ENCODE peak calls at places on chromosomes 3 and 15, in nine cellular contexts. L is WTC11, U is adrenal gland, I is HCT116, J is fibroblast of villous mesenchyme, X is foreskin fibroblast, K is mesothelial cell of epicardium, E is lower lobe of right lung, S is CD14-positive monocyte. N is an unnamed sample.

GRCh38 chr3:149247929-149248691 is 26.5 kb upstream of the CP start:
- DNase-seq in L (no peak), U (no peak), I (no peak), J (peak; percentile 81), X (no peak), K (no peak), E (no peak), S (no peak), N (no peak)

GRCh38 chr3:120147072-120147871 is 53.0 kb upstream of the GSK3B start:
- DNase-seq in L (peak; percentile 19), U (no peak), I (no peak), J (peak; percentile 36), X (no peak), K (no peak), E (no peak), S (no peak), N (no peak)

GRCh38 chr3:176953106-176954080 is 243.9 kb downstream of the TBL1XR1 start:
- DNase-seq in L (no peak), U (peak; percentile 75), I (no peak), J (peak; percentile 97), X (no peak), K (no peak), E (no peak), S (no peak), N (no peak)

GRCh38 chr3:100277255-100277800 is 16.5 kb downstream of the TBC1D23 start:
- DNase-seq in L (no peak), U (no peak), I (no peak), J (no peak), X (no peak), K (no peak), E (no peak), S (no peak), N (no peak)

GRCh38 chr3:123880998-123881561 is 3.1 kb downstream of the MYLK start:
- DNase-seq in L (peak; percentile 35), U (no peak), I (peak; percentile 15), J (peak; percentile 62), X (peak; percentile 55), K (no peak), E (no peak), S (no peak), N (no peak)

GRCh38 chr3:196207833-196208607 is 3.2 kb downstream of the ZDHHC19 start:
- DNase-seq in L (peak; percentile 94), U (peak; percentile 91), I (no peak), J (peak; percentile 26), X (no peak), K (no peak), E (peak; percentile 86), S (no peak), N (no peak)

GRCh38 chr3:5202267-5202666 is 14.8 kb downstream of the EDEM1 start:
- DNase-seq in L (no peak), U (no peak), I (no peak), J (no peak), X (no peak), K (no peak), E (no peak), S (no peak), N (no peak)

GRCh38 chr15:80105193-80105984 is 45.9 kb downstream of the ZFAND6 start:
- DNase-seq in L (no peak), U (no peak), I (no peak), J (peak; percentile 82), X (peak; percentile 15), K (no peak), E (no peak), S (no peak), N (no peak)

GRCh38 chr3:188956839-188957489 is 214.8 kb upstream of the TPRG1 start:
- DNase-seq in L (no peak), U (no peak), I (peak; percentile 60), J (peak; percentile 84), X (peak; percentile 56), K (no peak), E (no peak), S (no peak), N (no peak)

GRCh38 chr15:99143655-99144610 is 39.1 kb downstream of the SYNM start:
- DNase-seq in L (no peak), U (peak; percentile 66), I (no peak), J (peak; percentile 75), X (peak; percentile 80), K (no peak), E (no peak), S (no peak), N (no peak)

GRCh38 chr3:147921044-147921443 is 511.9 kb downstream of the ZIC1 start:
- DNase-seq in L (no peak), U (no peak), I (no peak), J (peak; percentile 22), X (no peak), K (no peak), E (no peak), S (no peak), N (no peak)

GRCh38 chr3:63995056-63995576 is 28.2 kb downstream of the PSMD6 start:
- DNase-seq in L (no peak), U (no peak), I (no peak), J (no peak), X (no peak), K (no peak), E (peak; percentile 79), S (no peak), N (no peak)
- TF ChIP-seq CTCF in L (no peak), U (no peak), I (no peak), J (no peak), X (no peak), K (no peak), E (no peak), S (no peak), N (no peak)

GRCh38 chr3:69776926-69777581 is 37.8 kb downstream of the MITF start:
- DNase-seq in L (no peak), U (no peak), I (no peak), J (peak; percentile 33), X (no peak), K (no peak), E (no peak), S (no peak), N (no peak)

GRCh38 chr3:69776289-69776688 is 37.0 kb downstream of the MITF start:
- DNase-seq in L (no peak), U (no peak), I (no peak), J (no peak), X (no peak), K (no peak), E (no peak), S (no peak), N (no peak)

GRCh38 chr3:69777582-69777967 is 38.3 kb downstream of the MITF start:
- DNase-seq in L (no peak), U (no peak), I (no peak), J (no peak), X (no peak), K (no peak), E (no peak), S (no peak), N (no peak)

GRCh38 chr3:69774029-69774428 is 34.8 kb downstream of the MITF start:
- DNase-seq in L (no peak), U (peak; percentile 81), I (no peak), J (no peak), X (no peak), K (no peak), E (no peak), S (no peak), N (no peak)

GRCh38 chr3:69775751-69776150 is 36.5 kb downstream of the MITF start:
- DNase-seq in L (no peak), U (no peak), I (no peak), J (no peak), X (no peak), K (no peak), E (no peak), S (no peak), N (no peak)
- TF ChIP-seq CTCF in L (no peak), U (no peak), I (no peak), J (no peak), X (no peak), K (no peak), E (no peak), S (no peak), N (no peak)

GRCh38 chr3:52791396-52791795 is 3.2 kb upstream of the ITIH3 start:
- DNase-seq in L (no peak), U (no peak), I (no peak), J (no peak), X (no peak), K (no peak), E (no peak), S (no peak), N (no peak)

GRCh38 chr3:52792961-52793695 is 1.5 kb upstream of the ITIH3 start:
- DNase-seq in L (no peak), U (no peak), I (no peak), J (peak; percentile 3), X (peak; percentile 14), K (no peak), E (no peak), S (no peak), N (no peak)

GRCh38 chr3:52791928-52792327 is 2.7 kb upstream of the ITIH3 start:
- DNase-seq in L (no peak), U (no peak), I (no peak), J (no peak), X (no peak), K (no peak), E (no peak), S (no peak), N (no peak)

GRCh38 chr3:52793702-52794611 is 639 bp upstream of the ITIH3 start:
- DNase-seq in L (no peak), U (no peak), I (no peak), J (no peak), X (no peak), K (no peak), E (no peak), S (no peak), N (no peak)

GRCh38 chr3:52792413-52792812 is 2.2 kb upstream of the ITIH3 start:
- DNase-seq in L (peak; percentile 63), U (no peak), I (no peak), J (no peak), X (no peak), K (no peak), E (no peak), S (no peak), N (no peak)
- TF ChIP-seq CTCF in L (peak; percentile 21), U (no peak), I (no peak), J (no peak), X (no peak), K (no peak), E (no peak), S (no peak), N (no peak)

GRCh38 chr3:37814547-37814946 is 47.1 kb upstream of the CTDSPL start:
- DNase-seq in L (no peak), U (no peak), I (no peak), J (peak; percentile 17), X (no peak), K (no peak), E (no peak), S (no peak), N (no peak)
- TF ChIP-seq CTCF in L (no peak), U (peak; percentile 40), I (peak; percentile 55), J (no peak), X (peak; percentile 13), K (peak; percentile 57), E (no peak), S (peak; percentile 20), N (no peak)

DNA sequence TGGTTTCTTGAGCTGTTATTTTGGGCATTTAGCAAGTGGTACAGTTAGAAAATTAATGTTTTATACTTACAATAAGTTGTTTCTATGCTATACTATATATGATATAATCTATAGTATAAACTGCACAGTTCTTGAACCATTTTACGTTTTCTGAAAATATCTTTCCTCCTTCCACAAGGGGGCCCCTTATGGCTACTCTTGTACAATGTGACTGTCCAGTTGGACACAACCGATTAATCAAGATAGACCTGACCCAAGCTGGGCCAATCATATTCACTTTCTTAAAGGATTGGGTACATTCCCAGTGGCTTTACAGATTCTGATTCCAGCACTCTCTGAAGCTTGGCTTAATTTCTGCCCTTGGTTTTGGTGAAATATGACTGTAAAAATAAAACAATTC is 953.4 kb downstream of the AGBL1 start:
- DNase-seq in L (no peak), U (no peak), I (no peak), J (no peak), X (no peak), K (no peak), E (no peak), S (no peak), N (no peak)
- TF ChIP-seq CTCF in L (no peak), U (peak; percentile 16), I (no peak), J (peak; percentile 32), X (peak; percentile 13), K (no peak), E (no peak), S (no peak), N (no peak)